ENCODE peak calls at places on chromosomes 5 and 9, in nine cellular contexts. U, H, X, G, V, J, S, C and D are unnamed samples. For H3K36me3, the result is how much of the 10 kb centered on the place peaks cover.

GRCh38 chr5:176389114-176389768 is 690 bp downstream of the HIGD2A start:
- DNase-seq in X (no peak), S (no peak), H (no peak), V (no peak), J (no peak), G (no peak), U (no peak), C (no peak), D (no peak)

GRCh38 chr9:30575218-30575617 is 1809.2 kb upstream of the ACO1 start:
- DNase-seq in H (no peak), U (no peak), G (no peak), V (no peak), J (no peak), S (no peak), X (no peak), C (no peak), D (no peak)

GRCh38 chr9:336039-336438 is 121.4 kb downstream of the DOCK8 start:
- DNase-seq in C (peak), U (peak), J (no peak), S (no peak), H (no peak), G (no peak), X (no peak), V (peak), D (no peak)

GRCh38 chr5:54764691-54765090 is 220.7 kb downstream of the ESM1 start:
- DNase-seq in X (no peak), U (no peak), H (no peak), J (no peak), S (no peak), G (no peak), V (no peak), C (no peak), D (peak)

GRCh38 chr9:129319938-129320481 is 141.9 kb upstream of the IER5L start:
- DNase-seq in S (no peak), G (no peak), V (no peak), C (no peak), X (no peak), U (no peak), J (no peak), H (peak), D (no peak)

GRCh38 chr9:89797970-89798369 is 193.2 kb downstream of the GADD45G start:
- DNase-seq in V (no peak), C (no peak), G (no peak), J (no peak), S (no peak), H (no peak), X (no peak), U (no peak), D (no peak)

GRCh38 chr9:20624201-20625002 is 2.1 kb upstream of the MLLT3 start:
- DNase-seq in S (no peak), V (peak), J (peak), C (peak), X (peak), U (peak), H (no peak), G (peak), D (peak)

GRCh38 chr9:89555016-89555415 is 49.8 kb upstream of the GADD45G start:
- DNase-seq in G (no peak), C (no peak), U (no peak), J (no peak), H (no peak), S (no peak), V (no peak), X (no peak), D (no peak)

GRCh38 chr5:128304791-128305190 is 221.2 kb downstream of the SLC12A2 start:
- DNase-seq in S (no peak), X (no peak), C (no peak), J (no peak), V (no peak), H (no peak), G (no peak), U (no peak), D (no peak)

GRCh38 chr9:123111427-123111826 is 78.0 kb downstream of the GPR21 start:
- DNase-seq in X (no peak), V (no peak), S (no peak), H (no peak), G (no peak), J (no peak), C (no peak), U (no peak), D (no peak)

GRCh38 chr5:14054965-14055963 is 87.9 kb upstream of the TRIO start:
- DNase-seq in J (no peak), C (no peak), V (no peak), G (no peak), X (no peak), U (no peak), S (no peak), H (no peak), D (no peak)

GRCh38 chr9:103183569-103184191 is 188.5 kb downstream of the CYLC2 start:
- DNase-seq in X (no peak), V (no peak), G (no peak), C (no peak), S (no peak), U (no peak), J (no peak), H (no peak), D (no peak)

GRCh38 chr5:34822921-34823715 is 15.8 kb upstream of the TTC23L start:
- DNase-seq in J (no peak), V (no peak), H (no peak), G (no peak), S (no peak), X (no peak), U (no peak), C (no peak), D (no peak)

GRCh38 chr5:34831328-34831727 is 7.6 kb upstream of the TTC23L start:
- DNase-seq in S (no peak), H (no peak), C (no peak), U (no peak), G (no peak), X (no peak), J (no peak), V (no peak), D (no peak)

GRCh38 chr5:34820593-34820992 is 18.4 kb upstream of the TTC23L start:
- DNase-seq in G (no peak), S (no peak), V (no peak), H (no peak), C (no peak), X (no peak), U (no peak), J (no peak), D (no peak)

GRCh38 chr5:34827594-34828506 is 11.1 kb upstream of the TTC23L start:
- DNase-seq in V (no peak), S (no peak), C (no peak), U (no peak), H (no peak), J (no peak), G (no peak), X (no peak), D (no peak)

DNA sequence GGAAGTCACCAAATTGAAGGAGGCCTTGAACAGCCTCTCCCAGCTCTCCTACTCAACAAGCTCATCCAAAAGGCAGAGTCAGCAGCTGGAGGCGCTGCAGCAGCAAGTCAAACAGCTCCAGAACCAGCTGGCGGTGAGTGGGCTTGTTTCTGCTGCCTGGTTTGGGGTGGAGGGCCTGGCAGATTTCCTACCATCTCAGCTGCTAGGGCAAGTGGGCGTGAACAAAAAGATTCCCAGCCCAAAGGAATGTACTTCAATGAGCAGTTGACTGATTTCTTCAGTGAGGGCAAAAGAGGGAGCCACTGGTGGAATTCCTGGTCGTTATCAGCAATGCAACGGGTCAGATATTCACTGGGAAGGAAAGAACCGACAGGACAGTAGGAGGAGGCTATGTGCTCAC is 12.6 kb upstream of the TTC23L start:
- DNase-seq in X (no peak), V (no peak), U (no peak), H (no peak), C (no peak), J (peak), G (no peak), S (no peak), D (peak)
- H3K36me3 ChIP-seq in X (under half), V (under half), U (under half), H (half or more), C (under half), J (under half), G (under half), S (under half), D (under half)

DNA sequence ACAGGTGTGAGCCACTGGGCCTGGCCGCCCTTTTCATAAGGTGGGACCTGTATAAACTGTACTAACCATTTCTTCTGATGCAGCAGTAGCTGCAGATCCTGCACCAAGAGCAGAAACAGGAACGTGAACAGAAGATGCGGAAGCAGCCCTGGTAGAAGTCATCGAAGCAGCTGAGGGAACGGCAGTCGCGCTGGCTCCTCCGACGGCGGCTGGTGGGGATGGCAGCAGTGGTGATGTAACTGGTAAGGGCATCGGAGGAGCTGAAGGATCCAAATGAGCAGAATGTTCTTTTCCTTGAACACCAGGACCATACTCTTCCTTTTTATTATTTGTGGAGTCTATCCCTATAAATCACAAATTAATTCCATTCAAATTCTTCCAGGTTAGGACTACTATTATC is 32.1 kb downstream of the POC5 start:
- DNase-seq in G (no peak), J (no peak), S (no peak), U (no peak), V (no peak), X (no peak), H (no peak), C (no peak), D (no peak)
- H3K36me3 ChIP-seq in G (under half), J (under half), S (under half), U (under half), V (under half), X (under half), H (half or more), C (under half), D (under half)

DNA sequence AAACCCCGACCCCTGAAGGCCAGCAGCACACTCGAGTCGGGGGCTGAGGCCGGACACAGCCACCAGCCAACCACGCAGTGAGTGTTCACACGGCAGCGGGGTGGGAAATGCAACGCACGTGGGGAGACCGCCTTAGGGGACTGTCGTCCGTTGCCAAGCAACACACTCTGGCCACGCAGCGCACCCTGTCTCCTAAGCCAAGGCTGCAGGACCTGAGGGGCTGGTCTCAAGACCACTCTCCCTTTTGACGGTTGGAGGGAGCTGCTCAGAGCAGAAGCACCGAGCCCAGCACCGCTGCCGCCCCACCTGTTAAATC is 7.5 kb downstream of the BRD9 start:
- DNase-seq in G (no peak), J (no peak), U (no peak), C (no peak), X (no peak), H (no peak), V (no peak), S (no peak), D (no peak)
- H3K36me3 ChIP-seq in G (half or more), J (under half), U (half or more), C (half or more), X (half or more), H (half or more), V (half or more), S (half or more), D (half or more)

DNA sequence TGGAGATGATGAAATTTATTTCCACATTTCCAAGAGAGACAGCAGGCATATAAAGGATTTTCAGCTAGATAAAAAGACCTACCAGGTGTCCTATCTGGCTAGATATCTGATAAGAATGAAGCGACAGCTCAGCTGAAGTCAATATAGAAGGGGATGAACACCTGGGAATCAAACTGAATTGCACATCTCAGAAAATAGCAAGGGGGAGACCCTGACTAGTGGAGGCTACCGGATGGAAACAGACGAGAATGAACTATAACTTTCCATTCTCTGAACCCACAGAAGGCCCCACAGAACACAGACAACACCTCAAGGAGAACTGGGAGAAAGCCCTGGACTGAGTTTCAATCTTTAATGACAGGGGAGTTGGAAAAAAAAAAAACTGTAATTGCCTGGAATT is 51.1 kb downstream of the CPLANE1 start:
- DNase-seq in J (peak), V (no peak), S (no peak), G (no peak), H (no peak), C (no peak), X (no peak), U (no peak), D (no peak)
- H3K36me3 ChIP-seq in J (under half), V (under half), S (under half), G (under half), H (under half), C (under half), X (under half), U (under half), D (under half)